ENCODE peak calls at places on chromosome 11, in eight cellular contexts. L is GM12865, A is sigmoid colon, D is astrocyte of the spinal cord, E is cardiac muscle cell, Z is esophagus squamous epithelium, N is neural progenitor cell, C is cardiac fibroblast. U is an unnamed sample.

GRCh38 chr11:63574856-63575602 is 11.8 kb upstream of the PLAAT2 start:
- DNase-seq in Z (no peak), L (no peak), C (no peak), N (no peak), E (no peak), D (peak), A (peak), U (no peak)

GRCh38 chr11:46240371-46240770 is 37.1 kb upstream of the CREB3L1 start:
- DNase-seq in Z (no peak), L (no peak), D (no peak), A (no peak), C (no peak), E (no peak), N (no peak), U (no peak)

GRCh38 chr11:16815047-16815767 is 76.8 kb downstream of the C11orf58 start:
- DNase-seq in D (peak), A (peak), Z (no peak), E (no peak), C (no peak), L (no peak), N (no peak), U (no peak)

GRCh38 chr11:94793002-94793401 is 24.8 kb downstream of the AMOTL1 start:
- DNase-seq in E (no peak), A (no peak), D (no peak), Z (no peak), C (peak), N (no peak), L (no peak), U (no peak)

GRCh38 chr11:71488086-71488967 is 35.3 kb downstream of the NADSYN1 start:
- DNase-seq in C (peak), N (no peak), Z (no peak), E (peak), A (peak), L (no peak), D (peak), U (peak)

GRCh38 chr11:63099555-63099954 is 44.5 kb downstream of the SLC22A24 start:
- DNase-seq in E (no peak), D (no peak), C (no peak), L (no peak), N (no peak), A (no peak), Z (no peak), U (no peak)

GRCh38 chr11:78346799-78347198 is 70.8 kb downstream of the GAB2 start:
- DNase-seq in A (no peak), N (no peak), Z (no peak), C (peak), D (no peak), L (no peak), E (no peak), U (no peak)

GRCh38 chr11:14185461-14185860 is 173.5 kb downstream of the RRAS2 start:
- DNase-seq in C (no peak), N (no peak), D (no peak), L (no peak), E (no peak), A (no peak), Z (no peak), U (no peak)

GRCh38 chr11:19953909-19954308 is 206.4 kb downstream of the DBX1 start:
- DNase-seq in N (peak), L (no peak), D (peak), C (peak), A (no peak), E (peak), Z (no peak), U (no peak)

GRCh38 chr11:118076754-118077281 is at the start of gene TMPRSS4:
- DNase-seq in Z (no peak), A (no peak), N (no peak), D (no peak), L (no peak), C (no peak), E (no peak), U (no peak)

GRCh38 chr11:45815747-45816146 is 10.8 kb downstream of the SLC35C1 start:
- DNase-seq in C (peak), N (no peak), A (peak), L (no peak), E (no peak), D (peak), Z (no peak), U (no peak)

GRCh38 chr11:66934971-66935779 is 23.0 kb downstream of the PC start:
- DNase-seq in E (no peak), A (no peak), D (peak), L (no peak), N (no peak), Z (no peak), C (peak), U (no peak)

GRCh38 chr11:8649361-8649760 is 33.1 kb downstream of the TRIM66 start:
- DNase-seq in Z (no peak), N (no peak), C (peak), D (peak), E (no peak), A (no peak), L (no peak), U (no peak)

GRCh38 chr11:14186376-14186775 is 172.6 kb downstream of the RRAS2 start:
- DNase-seq in D (no peak), C (no peak), Z (no peak), A (no peak), N (peak), E (no peak), L (no peak), U (no peak)

GRCh38 chr11:43619863-43620505 is 60.6 kb upstream of the HSD17B12 start:
- DNase-seq in L (no peak), Z (no peak), E (no peak), C (no peak), D (no peak), A (no peak), N (no peak), U (no peak)

GRCh38 chr11:86062719-86063118 is 6.2 kb downstream of the PICALM start:
- DNase-seq in C (peak), D (peak), N (no peak), L (peak), E (no peak), Z (no peak), A (no peak), U (no peak)

GRCh38 chr11:120255519-120255866 is 15.6 kb downstream of the POU2F3 start:
- DNase-seq in C (no peak), E (no peak), Z (no peak), L (no peak), N (peak), D (no peak), A (no peak), U (peak)

GRCh38 chr11:77351281-77351905 is 49.9 kb upstream of the GDPD4 start:
- DNase-seq in D (no peak), E (no peak), Z (no peak), C (peak), L (no peak), N (no peak), A (no peak), U (no peak)

GRCh38 chr11:13040969-13041561 is 31.9 kb downstream of the RASSF10 start:
- DNase-seq in N (no peak), L (no peak), C (no peak), E (no peak), D (no peak), Z (no peak), A (no peak), U (no peak)

GRCh38 chr11:3196161-3197043 is 22.2 kb downstream of the MRGPRG start:
- DNase-seq in N (no peak), E (no peak), D (no peak), L (no peak), Z (no peak), A (peak), C (no peak), U (no peak)

GRCh38 chr11:3194016-3194816 is 24.4 kb downstream of the MRGPRG start:
- DNase-seq in Z (no peak), C (no peak), A (peak), D (no peak), N (no peak), E (no peak), L (no peak), U (no peak)

GRCh38 chr11:3193373-3194015 is 25.1 kb downstream of the MRGPRG start:
- DNase-seq in E (no peak), C (no peak), A (peak), L (no peak), Z (no peak), N (no peak), D (no peak), U (no peak)

GRCh38 chr11:3197044-3197715 is 21.4 kb downstream of the MRGPRG start:
- DNase-seq in N (no peak), Z (no peak), L (no peak), E (no peak), D (no peak), C (no peak), A (no peak), U (peak)

DNA sequence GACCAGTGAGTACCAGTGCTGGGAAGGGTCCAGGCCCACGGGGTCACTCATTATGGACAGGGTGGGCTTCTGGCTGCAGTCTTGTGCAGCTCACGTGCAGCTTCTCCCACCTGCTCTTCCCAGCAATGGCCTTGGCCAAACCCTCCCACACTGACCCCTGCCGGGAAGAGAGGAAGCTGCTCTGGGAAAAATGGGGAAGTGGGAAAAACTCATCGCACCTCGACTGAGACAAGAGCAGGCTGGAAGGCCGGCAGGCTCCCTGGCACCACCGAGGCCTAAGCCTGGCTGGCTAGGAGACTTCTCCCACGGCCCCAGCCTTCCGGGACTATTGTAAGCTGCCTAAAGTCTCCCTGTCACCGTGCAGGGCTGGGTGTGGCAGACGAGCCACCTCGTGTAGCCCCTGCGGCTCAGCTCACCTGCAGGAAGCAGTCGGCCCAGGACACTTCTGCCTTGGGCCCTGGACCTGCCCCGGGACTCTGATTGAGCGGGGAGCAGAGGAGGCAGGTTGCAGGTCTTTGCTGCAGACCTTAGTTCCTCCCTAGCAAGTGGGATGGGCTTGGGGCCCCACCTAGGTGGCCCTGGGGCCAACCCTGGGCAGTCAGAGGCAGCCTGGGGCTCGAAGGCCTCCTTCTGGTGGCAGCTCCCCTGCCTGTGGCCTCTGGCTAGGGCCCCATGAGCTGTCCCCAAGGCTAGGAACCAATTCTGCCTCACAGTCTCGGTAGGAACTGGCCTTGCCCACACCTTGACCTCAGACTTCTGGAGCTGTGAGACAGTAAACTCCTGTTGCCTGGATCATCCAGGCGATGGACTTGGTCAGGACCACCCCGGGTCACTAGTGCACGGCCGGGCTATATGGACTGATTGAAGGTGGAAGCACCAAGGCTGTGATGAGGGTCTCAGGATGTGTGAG is 23.1 kb downstream of the MRGPRG start:
- DNase-seq in C (peak), L (no peak), N (no peak), A (peak), Z (no peak), D (no peak), E (peak), U (no peak)
- TF ChIP-seq CTCF in C (peak), L (no peak), N (peak), A (no peak), Z (peak), D (peak), E (peak), U (peak)

DNA sequence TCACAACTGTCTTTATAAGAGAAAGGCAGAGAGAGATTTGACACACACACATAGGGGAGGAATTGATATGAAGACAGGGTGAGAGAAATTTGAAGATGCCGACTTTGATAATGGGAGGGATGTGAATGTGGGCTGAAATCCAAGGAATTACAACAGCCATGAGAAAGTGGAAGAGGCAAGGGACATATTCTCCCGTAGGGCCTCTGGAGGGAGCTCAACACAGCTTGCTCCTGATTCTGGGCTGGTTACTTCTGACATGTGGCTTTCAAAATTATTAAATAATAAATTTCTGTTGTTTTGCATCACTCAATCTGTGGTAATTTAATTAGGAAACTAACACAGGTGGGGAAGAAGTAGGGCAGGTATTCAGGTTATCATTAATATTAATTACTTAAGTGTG is 282.9 kb downstream of the LUZP2 start:
- DNase-seq in D (no peak), A (no peak), L (no peak), C (peak), N (peak), Z (no peak), E (peak), U (no peak)
- TF ChIP-seq CTCF in D (no peak), A (no peak), L (no peak), C (no peak), N (peak), Z (peak), E (peak), U (peak)

GRCh38 chr11:3971756-3972404 is 116.4 kb downstream of the STIM1 start:
- DNase-seq in E (no peak), A (no peak), L (peak), N (no peak), Z (no peak), C (peak), D (no peak), U (no peak)
- TF ChIP-seq CTCF in E (no peak), A (no peak), L (peak), N (no peak), Z (peak), C (peak), D (no peak), U (peak)

GRCh38 chr11:103880968-103881367 is 155.5 kb upstream of the DDI1 start:
- DNase-seq in Z (no peak), L (no peak), A (no peak), C (no peak), N (no peak), D (no peak), E (no peak), U (no peak)

GRCh38 chr11:103878646-103879045 is 157.8 kb upstream of the DDI1 start:
- DNase-seq in Z (no peak), N (no peak), A (no peak), L (no peak), E (no peak), D (no peak), C (no peak), U (no peak)

GRCh38 chr11:103875855-103876510 is 160.5 kb upstream of the DDI1 start:
- DNase-seq in N (no peak), A (no peak), E (no peak), C (no peak), Z (no peak), L (peak), D (no peak), U (no peak)

GRCh38 chr11:103881518-103882070 is 154.8 kb upstream of the DDI1 start:
- DNase-seq in Z (no peak), A (no peak), L (no peak), E (no peak), N (no peak), D (no peak), C (no peak), U (no peak)

GRCh38 chr11:103877221-103877620 is 159.2 kb upstream of the DDI1 start:
- DNase-seq in A (no peak), D (peak), E (no peak), L (peak), N (no peak), C (peak), Z (no peak), U (no peak)
- TF ChIP-seq CTCF in A (no peak), D (peak), E (no peak), L (no peak), N (no peak), C (no peak), Z (no peak), U (no peak)

GRCh38 chr11:5892908-5893307 is at the start of gene OR52E5:
- DNase-seq in C (no peak), N (no peak), A (no peak), L (no peak), D (no peak), E (no peak), Z (no peak), U (no peak)

GRCh38 chr11:5887172-5887571 is 5.8 kb upstream of the OR52E5 start:
- DNase-seq in C (no peak), Z (no peak), L (no peak), E (no peak), D (no peak), A (no peak), N (no peak), U (no peak)

GRCh38 chr11:5891216-5891800 is 1.7 kb upstream of the OR52E5 start:
- DNase-seq in N (no peak), L (peak), Z (no peak), A (no peak), E (no peak), D (peak), C (peak), U (no peak)
- TF ChIP-seq CTCF in N (peak), L (peak), Z (peak), A (no peak), E (peak), D (peak), C (peak), U (peak)

GRCh38 chr11:390175-390574 is 3.8 kb upstream of the PKP3 start:
- DNase-seq in D (no peak), C (no peak), A (no peak), N (peak), E (peak), L (no peak), Z (no peak), U (no peak)
- TF ChIP-seq CTCF in D (no peak), C (no peak), A (no peak), N (peak), E (no peak), L (no peak), Z (peak), U (no peak)

GRCh38 chr11:108871867-108872266 is 207.0 kb downstream of the DDX10 start:
- DNase-seq in C (peak), L (no peak), D (peak), Z (no peak), N (no peak), A (no peak), E (no peak), U (no peak)

GRCh38 chr11:108873305-108873704 is 208.4 kb downstream of the DDX10 start:
- DNase-seq in C (peak), A (no peak), D (peak), L (no peak), N (no peak), Z (no peak), E (no peak), U (no peak)

GRCh38 chr11:108872781-108873291 is 208.0 kb downstream of the DDX10 start:
- DNase-seq in E (no peak), N (no peak), Z (no peak), D (peak), L (no peak), A (no peak), C (peak), U (no peak)

GRCh38 chr11:108870373-108871020 is 205.6 kb downstream of the DDX10 start:
- DNase-seq in C (peak), A (no peak), D (peak), L (no peak), Z (no peak), E (no peak), N (no peak), U (no peak)

GRCh38 chr11:108871152-108871551 is 206.3 kb downstream of the DDX10 start:
- DNase-seq in A (no peak), Z (no peak), N (peak), C (peak), E (peak), L (peak), D (peak), U (no peak)
- TF ChIP-seq CTCF in A (no peak), Z (peak), N (peak), C (peak), E (peak), L (peak), D (peak), U (peak)

GRCh38 chr11:105130189-105130813 is 9.3 kb downstream of the CARD18 start:
- DNase-seq in A (no peak), L (no peak), D (no peak), N (no peak), E (no peak), Z (no peak), C (peak), U (no peak)
- TF ChIP-seq CTCF in A (no peak), L (peak), D (no peak), N (peak), E (no peak), Z (peak), C (no peak), U (no peak)

DNA sequence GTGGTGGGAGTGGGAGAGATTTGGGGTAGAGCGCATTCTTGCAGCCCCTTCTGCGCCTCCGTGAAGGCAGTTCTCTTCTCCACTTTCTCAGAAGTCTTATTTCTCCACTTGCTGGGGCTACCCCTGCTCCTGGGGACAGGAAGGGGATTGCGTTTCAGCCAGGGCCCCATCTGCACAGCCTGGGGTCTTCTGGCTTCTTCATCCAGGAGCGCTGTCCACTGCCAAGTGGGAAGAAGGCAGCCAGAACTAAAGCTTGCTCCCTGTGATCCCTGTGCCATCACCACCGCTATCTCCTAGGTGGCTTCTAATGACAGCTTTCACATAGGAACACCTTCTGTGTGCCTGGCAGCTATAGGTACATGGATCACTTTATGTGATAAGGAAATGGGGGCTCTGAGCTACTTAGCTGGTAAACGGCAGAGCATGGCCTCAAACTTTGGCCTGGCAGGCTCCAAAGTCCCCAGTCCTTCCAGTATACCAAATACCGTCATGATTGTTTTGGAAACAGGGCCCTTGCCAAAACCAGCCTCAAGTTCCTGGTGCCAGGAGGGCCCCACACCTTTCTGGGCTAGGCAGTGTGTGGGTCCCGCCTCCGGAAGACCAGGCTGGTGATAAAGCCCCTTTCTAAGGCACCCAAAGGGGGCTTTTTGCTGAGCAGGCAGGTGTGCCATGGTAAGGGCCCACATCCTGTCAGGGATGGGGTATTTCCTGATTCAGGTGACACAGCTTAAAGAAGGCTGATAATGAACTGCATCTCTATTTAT is 60.4 kb upstream of the PAX6 start:
- DNase-seq in A (no peak), D (no peak), C (no peak), L (peak), E (no peak), N (no peak), Z (no peak), U (no peak)
- TF ChIP-seq CTCF in A (peak), D (no peak), C (no peak), L (no peak), E (no peak), N (no peak), Z (no peak), U (peak)

U was measured in chondrocyte.